ENCODE peak calls at places on chromosomes 16 and 17, in seven cellular contexts. K, T, H, V, C, N and Y are unnamed samples.

GRCh38 chr16:67030221-67030962 is 1.4 kb downstream of the CBFB start:
- DNase-seq in K (no peak), N (no peak), C (peak), T (no peak), V (no peak), H (no peak), Y (no peak)

GRCh38 chr17:50882851-50883250 is 16.7 kb upstream of the TOB1 start:
- DNase-seq in H (no peak), T (no peak), C (no peak), K (peak), N (peak), V (no peak), Y (peak)

GRCh38 chr16:54106078-54106477 is 180.5 kb downstream of the IRX3 start:
- DNase-seq in H (no peak), T (no peak), V (no peak), C (no peak), N (no peak), K (no peak), Y (no peak)

GRCh38 chr16:49345829-49346228 is 27.8 kb upstream of the C16orf78 start:
- DNase-seq in K (no peak), C (no peak), N (no peak), V (no peak), H (no peak), T (no peak), Y (no peak)

GRCh38 chr17:44205962-44206824 is 6.5 kb upstream of the ATXN7L3 start:
- DNase-seq in V (no peak), H (no peak), N (no peak), T (no peak), C (no peak), K (no peak), Y (no peak)

GRCh38 chr16:59881366-59881765 is 1147.2 kb upstream of the GOT2 start:
- DNase-seq in H (no peak), N (no peak), K (no peak), T (no peak), C (no peak), V (no peak), Y (no peak)

GRCh38 chr17:47363171-47363570 is 39.4 kb downstream of the EFCAB13 start:
- DNase-seq in V (no peak), K (no peak), T (no peak), C (no peak), N (no peak), H (no peak), Y (no peak)

GRCh38 chr16:66746048-66746447 is 5.4 kb downstream of the DYNC1LI2 start:
- DNase-seq in T (no peak), H (no peak), V (no peak), C (no peak), N (no peak), K (no peak), Y (no peak)

GRCh38 chr17:57405486-57406072 is 149.3 kb downstream of the MSI2 start:
- DNase-seq in H (no peak), N (no peak), T (no peak), K (no peak), C (no peak), V (no peak), Y (peak)